ENCODE peak calls at places on chromosomes 7 and 10, in nine cellular contexts. J is testis, S is fibroblast of lung, N is mammary epithelial cell, B is H9, T is GM23248, Q is heart right ventricle, E is AG04450, P is Panc1. C is an unnamed sample. For H3K9me3, the result is how much of the 10 kb centered on the place peaks cover.

GRCh38 chr10:4883079-4883739 is 57.2 kb downstream of the AKR1E2 start:
- DNase-seq in J (peak), S (peak), N (peak), B (no peak), T (peak), Q (no peak), E (peak), P (no peak), C (no peak)

GRCh38 chr10:25492040-25492439 is 317.2 kb downstream of the GPR158 start:
- DNase-seq in J (no peak), S (no peak), N (no peak), B (no peak), T (no peak), Q (no peak), E (no peak), P (no peak), C (no peak)

GRCh38 chr10:71126432-71126831 is 85.9 kb upstream of the UNC5B start:
- DNase-seq in J (no peak), S (no peak), N (no peak), B (no peak), T (no peak), Q (no peak), E (no peak), P (no peak), C (no peak)

GRCh38 chr7:127905491-127906330 is 125.5 kb downstream of the LRRC4 start:
- DNase-seq in J (no peak), S (no peak), N (peak), B (no peak), T (peak), Q (no peak), E (no peak), P (no peak), C (no peak)

GRCh38 chr7:66143876-66144332 is 29.3 kb downstream of the CRCP start:
- DNase-seq in J (no peak), S (no peak), N (no peak), B (no peak), T (no peak), Q (no peak), E (no peak), P (no peak), C (no peak)

GRCh38 chr10:47030191-47030698 is 119.0 kb downstream of the PTPN20 start:
- DNase-seq in J (no peak), S (no peak), N (no peak), B (peak), T (peak), Q (no peak), E (no peak), P (no peak), C (no peak)

GRCh38 chr10:130621231-130621775 is 485.1 kb downstream of the GLRX3 start:
- DNase-seq in J (no peak), S (no peak), N (no peak), B (no peak), T (no peak), Q (no peak), E (no peak), P (no peak), C (no peak)

GRCh38 chr10:81108516-81109199 is 571.0 kb downstream of the SH2D4B start:
- DNase-seq in J (no peak), S (no peak), N (no peak), B (no peak), T (no peak), Q (no peak), E (no peak), P (no peak), C (no peak)

GRCh38 chr7:110676785-110677184 is 414.1 kb upstream of the LRRN3 start:
- DNase-seq in J (no peak), S (no peak), N (no peak), B (no peak), T (no peak), Q (no peak), E (no peak), P (no peak), C (no peak)

GRCh38 chr7:36272567-36273269 is 116.9 kb upstream of the ANLN start:
- DNase-seq in J (no peak), S (no peak), N (no peak), B (no peak), T (no peak), Q (no peak), E (no peak), P (no peak), C (no peak)

GRCh38 chr7:71595176-71595575 is 463.2 kb downstream of the GALNT17 start:
- DNase-seq in J (no peak), S (no peak), N (no peak), B (no peak), T (no peak), Q (no peak), E (no peak), P (no peak), C (no peak)

GRCh38 chr7:17640730-17641377 is 299.4 kb downstream of the SNX13 start:
- DNase-seq in J (peak), S (peak), N (no peak), B (no peak), T (peak), Q (peak), E (no peak), P (no peak), C (no peak)

GRCh38 chr10:78381072-78381471 is 347.4 kb downstream of the RPS24 start:
- DNase-seq in J (no peak), S (no peak), N (no peak), B (peak), T (no peak), Q (no peak), E (no peak), P (no peak), C (peak)

GRCh38 chr10:71268247-71268691 is 50.8 kb upstream of the SLC29A3 start:
- DNase-seq in J (peak), S (peak), N (no peak), B (peak), T (peak), Q (no peak), E (no peak), P (no peak), C (no peak)

GRCh38 chr7:93159490-93159889 is 11.3 kb upstream of the SAMD9L start:
- DNase-seq in J (no peak), S (peak), N (no peak), B (no peak), T (no peak), Q (no peak), E (no peak), P (no peak), C (no peak)

GRCh38 chr7:37986780-37987380 is 66.4 kb downstream of the EPDR1 start:
- DNase-seq in J (no peak), S (no peak), N (peak), B (peak), T (no peak), Q (no peak), E (no peak), P (no peak), C (no peak)

GRCh38 chr7:129664029-129665012 is 52.8 kb downstream of the NRF1 start:
- DNase-seq in J (no peak), S (peak), N (peak), B (no peak), T (peak), Q (no peak), E (peak), P (peak), C (no peak)

GRCh38 chr10:32171213-32171612 is 115.0 kb upstream of the KIF5B start:
- DNase-seq in J (no peak), S (no peak), N (no peak), B (no peak), T (no peak), Q (no peak), E (no peak), P (no peak), C (no peak)

GRCh38 chr10:118300266-118300665 is 41.9 kb downstream of the FAM204A start:
- DNase-seq in J (no peak), S (no peak), N (peak), B (no peak), T (no peak), Q (no peak), E (no peak), P (no peak), C (no peak)

GRCh38 chr7:6284461-6285360 is 12.3 kb upstream of the CYTH3 start:
- DNase-seq in J (no peak), S (no peak), N (peak), B (no peak), T (no peak), Q (no peak), E (no peak), P (no peak), C (no peak)

GRCh38 chr10:115660391-115660790 is 567.2 kb downstream of the ATRNL1 start:
- DNase-seq in J (no peak), S (no peak), N (no peak), B (no peak), T (no peak), Q (no peak), E (no peak), P (no peak), C (no peak)

GRCh38 chr10:75395955-75396860 is 5.4 kb downstream of the ZNF503 start:
- DNase-seq in J (peak), S (peak), N (peak), B (peak), T (peak), Q (no peak), E (no peak), P (no peak), C (peak)

GRCh38 chr7:40133561-40134427 is 628 bp downstream of the MPLKIP start:
- DNase-seq in J (peak), S (peak), N (no peak), B (no peak), T (peak), Q (no peak), E (no peak), P (no peak), C (no peak)

GRCh38 chr7:107501593-107501992 is 31.7 kb downstream of the GPR22 start:
- DNase-seq in J (peak), S (peak), N (peak), B (no peak), T (peak), Q (no peak), E (no peak), P (peak), C (no peak)

GRCh38 chr10:109933984-109934565 is 10.8 kb upstream of the XPNPEP1 start:
- DNase-seq in J (no peak), S (peak), N (no peak), B (peak), T (peak), Q (no peak), E (no peak), P (no peak), C (no peak)

GRCh38 chr7:28956608-28957063 is 1.5 kb downstream of the TRIL start:
- DNase-seq in J (peak), S (peak), N (peak), B (peak), T (peak), Q (peak), E (no peak), P (no peak), C (peak)

GRCh38 chr7:2939193-2939885 is 95.2 kb upstream of the GNA12 start:
- DNase-seq in J (no peak), S (no peak), N (peak), B (peak), T (peak), Q (no peak), E (no peak), P (no peak), C (peak)

GRCh38 chr7:35536396-35536826 is 158.5 kb downstream of the HERPUD2 start:
- DNase-seq in J (no peak), S (no peak), N (no peak), B (no peak), T (no peak), Q (no peak), E (no peak), P (no peak), C (no peak)

GRCh38 chr10:71512794-71513379 is 116.2 kb downstream of the CDH23 start:
- DNase-seq in J (no peak), S (no peak), N (peak), B (no peak), T (no peak), Q (no peak), E (no peak), P (no peak), C (no peak)

GRCh38 chr7:74153736-74154135 is 20.4 kb upstream of the EIF4H start:
- DNase-seq in J (no peak), S (no peak), N (no peak), B (no peak), T (no peak), Q (no peak), E (no peak), P (no peak), C (no peak)

GRCh38 chr7:36942062-36942461 is 217.8 kb upstream of the AOAH start:
- DNase-seq in J (no peak), S (no peak), N (no peak), B (no peak), T (no peak), Q (no peak), E (no peak), P (no peak), C (no peak)

GRCh38 chr10:120989279-120989678 is 138.1 kb downstream of the WDR11 start:
- DNase-seq in J (no peak), S (no peak), N (no peak), B (no peak), T (no peak), Q (no peak), E (no peak), P (no peak), C (no peak)

GRCh38 chr10:17061418-17061817 is 68.2 kb downstream of the CUBN start:
- DNase-seq in J (no peak), S (no peak), N (no peak), B (no peak), T (peak), Q (no peak), E (no peak), P (no peak), C (no peak)

DNA sequence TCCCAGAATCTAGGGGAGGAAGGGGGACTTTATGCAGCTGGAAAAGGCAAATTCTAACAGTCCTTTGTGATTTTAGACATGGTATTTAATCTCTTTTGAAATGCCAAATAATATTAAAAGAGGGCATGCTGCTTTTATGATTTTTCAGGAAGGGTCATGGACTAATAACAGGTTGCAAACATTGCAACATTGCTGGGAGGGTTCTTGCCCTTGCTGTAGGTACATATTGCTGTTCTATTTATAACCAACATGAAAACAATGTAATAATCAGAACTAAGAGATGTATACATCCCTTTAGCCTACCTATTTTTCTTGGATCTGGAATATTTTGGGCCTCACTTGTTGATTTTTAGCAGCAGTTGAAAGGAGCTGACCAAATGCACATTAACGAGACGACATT is 411.6 kb downstream of the KCNMA1 start:
- DNase-seq in J (no peak), S (no peak), N (no peak), B (no peak), T (no peak), Q (no peak), E (no peak), P (no peak), C (no peak)
- H3K9me3 ChIP-seq in J (under half), S (under half), N (under half), B (under half), T (under half), Q (under half), E (under half), P (under half), C (under half)

DNA sequence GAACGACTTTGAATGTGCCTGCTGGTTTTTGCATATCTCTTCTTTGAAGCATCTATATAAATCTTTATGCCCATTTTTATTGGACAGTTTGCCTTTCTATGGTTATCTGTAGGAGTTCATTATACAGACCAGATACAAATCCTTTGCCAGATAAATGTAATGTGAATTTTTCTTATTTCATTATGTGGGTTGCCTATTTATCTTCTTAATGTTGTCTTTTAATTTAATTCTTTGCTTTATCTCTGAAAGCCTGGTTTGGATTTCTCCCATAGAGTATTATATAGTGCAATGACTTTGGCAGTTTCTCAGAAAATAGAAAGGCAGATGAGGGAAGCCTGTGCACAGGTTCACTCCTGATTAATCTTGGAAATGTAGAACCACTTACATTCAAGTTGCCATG is 1025.1 kb downstream of the GRM8 start:
- DNase-seq in J (no peak), S (no peak), N (no peak), B (no peak), T (no peak), Q (no peak), E (no peak), P (no peak), C (no peak)
- H3K9me3 ChIP-seq in J (under half), S (under half), N (under half), B (under half), T (under half), Q (under half), E (under half), P (under half), C (under half)

DNA sequence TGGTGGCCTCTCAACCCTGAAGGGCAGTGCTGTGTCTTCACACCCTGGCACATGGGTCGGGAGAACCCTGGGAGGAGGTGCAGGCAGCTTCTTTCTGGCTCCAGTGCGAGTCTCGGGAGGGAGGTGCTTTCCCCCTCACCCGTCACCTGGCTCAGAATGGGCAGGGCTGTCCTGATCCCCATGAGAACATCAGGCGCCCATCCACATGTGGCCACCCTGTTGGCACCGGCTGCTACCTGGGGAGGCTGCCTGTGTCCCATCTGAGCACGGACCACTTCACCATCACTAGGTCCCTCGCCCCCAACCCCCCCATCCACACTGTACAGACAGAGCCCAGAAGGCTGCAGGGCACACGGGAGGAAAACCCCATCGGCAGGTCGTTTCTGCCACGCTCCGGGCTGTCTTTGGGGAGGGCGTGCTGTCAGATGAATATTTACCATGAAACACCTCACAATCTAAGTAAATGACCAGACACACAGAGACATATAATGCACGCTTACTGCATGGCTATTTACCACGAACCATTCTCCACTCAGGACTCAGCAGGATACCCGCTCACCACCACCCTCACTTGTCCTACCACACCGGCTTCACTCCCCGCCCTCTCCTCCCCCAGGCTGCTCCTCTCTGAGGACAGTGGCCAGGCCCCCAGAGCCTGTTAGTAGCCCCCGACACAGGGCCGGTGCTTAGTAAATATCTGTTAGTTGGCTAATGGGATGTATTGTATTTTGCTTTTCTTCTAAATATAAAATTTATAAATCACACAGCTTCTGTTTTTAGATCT is 282.2 kb downstream of the DNAJB6 start:
- DNase-seq in J (no peak), S (no peak), N (no peak), B (no peak), T (no peak), Q (no peak), E (no peak), P (no peak), C (no peak)
- H3K9me3 ChIP-seq in J (under half), S (under half), N (under half), B (under half), T (under half), Q (under half), E (half or more), P (under half), C (under half)

DNA sequence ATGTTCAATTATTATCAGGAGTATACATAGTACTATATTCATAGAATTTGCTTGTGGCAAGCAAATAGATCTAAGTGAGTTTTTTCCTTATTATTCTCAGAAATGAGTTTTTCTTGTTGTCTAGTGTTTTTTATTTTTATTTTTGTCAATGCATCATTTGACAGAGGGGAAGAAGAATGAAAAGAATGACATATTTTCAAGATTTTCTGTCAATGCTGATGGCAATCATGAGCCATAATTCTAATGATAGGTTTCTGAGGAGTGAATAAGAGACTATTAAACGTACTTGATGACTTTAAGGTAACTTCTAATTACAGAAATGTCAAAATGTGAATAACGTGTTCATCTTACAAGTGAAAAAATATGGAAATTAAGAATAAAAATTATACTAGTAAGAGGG is 144.6 kb upstream of the CSTF2T start:
- DNase-seq in J (no peak), S (no peak), N (no peak), B (no peak), T (no peak), Q (no peak), E (no peak), P (no peak), C (no peak)
- H3K9me3 ChIP-seq in J (under half), S (under half), N (under half), B (under half), T (under half), Q (under half), E (under half), P (under half), C (under half)

GRCh38 chr7:136139392-136139791 is 162.2 kb upstream of the MTPN start:
- DNase-seq in J (no peak), S (no peak), N (no peak), B (no peak), T (no peak), Q (no peak), E (no peak), P (no peak), C (no peak)
- H3K9me3 ChIP-seq in J (under half), S (under half), N (under half), B (under half), T (under half), Q (under half), E (under half), P (under half), C (under half)

DNA sequence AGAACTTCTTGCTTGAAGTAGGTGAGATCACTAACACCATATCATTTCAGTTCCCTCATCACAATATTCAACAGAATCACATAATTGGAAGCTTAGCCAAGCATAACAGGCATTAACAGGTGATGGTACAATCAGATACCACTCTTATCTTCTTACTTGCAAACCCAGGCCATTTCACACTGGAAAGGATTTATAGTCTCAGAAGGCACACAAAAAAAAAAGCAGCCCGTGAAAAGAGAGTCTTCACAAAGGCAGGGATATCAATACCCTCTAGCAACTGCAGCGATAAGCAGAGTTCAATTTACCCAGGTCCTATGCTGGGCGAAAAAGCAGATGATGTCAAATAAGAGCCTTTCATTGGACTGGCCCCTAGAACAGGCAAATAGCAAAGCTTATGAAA is 1082.4 kb downstream of the XPNPEP1 start:
- DNase-seq in J (no peak), S (no peak), N (no peak), B (no peak), T (no peak), Q (no peak), E (no peak), P (no peak), C (no peak)
- H3K9me3 ChIP-seq in J (under half), S (under half), N (under half), B (under half), T (under half), Q (under half), E (under half), P (under half), C (under half)

GRCh38 chr7:63104666-63105065 is 894.0 kb upstream of the ZNF722 start:
- DNase-seq in J (no peak), S (no peak), N (no peak), B (no peak), T (no peak), Q (no peak), E (no peak), P (no peak), C (no peak)
- H3K9me3 ChIP-seq in J (under half), S (under half), N (under half), B (under half), T (under half), Q (under half), E (half or more), P (under half), C (under half)

DNA sequence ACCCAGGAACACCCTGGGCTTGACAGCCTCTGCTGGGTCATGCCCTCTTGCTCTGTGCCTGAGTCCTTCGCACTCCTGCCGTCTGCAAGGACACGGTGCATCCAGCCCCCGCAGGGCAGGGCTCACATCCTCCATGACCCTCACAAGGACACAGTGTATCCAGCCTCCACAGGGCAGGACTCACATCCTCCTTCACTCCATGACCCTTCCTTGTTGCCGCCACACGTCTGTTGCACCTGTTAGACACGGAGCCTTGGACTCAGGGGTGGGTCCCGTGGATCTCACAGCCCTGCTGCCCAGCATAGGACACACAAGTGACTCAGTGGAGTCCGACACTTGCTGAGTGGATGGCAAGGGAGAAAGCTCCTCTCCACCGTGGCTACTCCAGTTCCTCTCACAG is 500.8 kb downstream of the DNAJB6 start:
- DNase-seq in J (no peak), S (no peak), N (no peak), B (no peak), T (no peak), Q (no peak), E (no peak), P (no peak), C (peak)
- H3K9me3 ChIP-seq in J (under half), S (under half), N (under half), B (under half), T (under half), Q (under half), E (half or more), P (under half), C (under half)